ENCODE peak calls at places on chromosome 14, in five cellular contexts. J, K, A, E and N are unnamed samples.

GRCh38 chr14:88821888-88822287 is 2.6 kb upstream of the TTC8 start:
- DNase-seq in J (no peak), K (no peak), A (no peak), E (no peak), N (no peak)

GRCh38 chr14:95695913-95696312 is 9.7 kb downstream of the TCL1B start:
- DNase-seq in J (no peak), K (no peak), A (no peak), E (no peak), N (no peak)

GRCh38 chr14:29236848-29237247 is 470.3 kb downstream of the FOXG1 start:
- DNase-seq in J (no peak), K (no peak), A (no peak), E (no peak), N (peak)

GRCh38 chr14:91281346-91281745 is 36.8 kb upstream of the GPR68 start:
- DNase-seq in J (no peak), K (no peak), A (no peak), E (no peak), N (peak)

GRCh38 chr14:61387076-61387475 is 65.7 kb downstream of the PRKCH start:
- DNase-seq in J (no peak), K (no peak), A (no peak), E (no peak), N (no peak)

GRCh38 chr14:21136024-21136423 is 19.8 kb downstream of the OR5AU1 start:
- DNase-seq in J (no peak), K (no peak), A (no peak), E (no peak), N (peak)

GRCh38 chr14:77862154-77862783 is 62.4 kb downstream of the ADCK1 start:
- DNase-seq in J (peak), K (peak), A (peak), E (peak), N (peak)

GRCh38 chr14:94392510-94392935 is 4.1 kb upstream of the SERPINA1 start:
- DNase-seq in J (no peak), K (no peak), A (no peak), E (no peak), N (peak)

GRCh38 chr14:88248606-88249005 is 74.5 kb downstream of the KCNK10 start:
- DNase-seq in J (no peak), K (no peak), A (no peak), E (no peak), N (no peak)

GRCh38 chr14:104743461-104744380 is 9.2 kb upstream of the SIVA1 start:
- DNase-seq in J (peak), K (no peak), A (no peak), E (no peak), N (no peak)

GRCh38 chr14:95520346-95520745 is 3.9 kb upstream of the SYNE3 start:
- DNase-seq in J (no peak), K (no peak), A (no peak), E (no peak), N (peak)

GRCh38 chr14:40417777-40418401 is 985.7 kb upstream of the FBXO33 start:
- DNase-seq in J (no peak), K (no peak), A (peak), E (peak), N (peak)